ENCODE peak calls at places on chromosomes 12 and 14, in seven cellular contexts. Y is MM.1S, C is GM06990, R is activated B cell treated with CpG ODN at 0.5 μM for 24 hours, Q is WTC11, T is suprapubic skin, U is fibroblast of pulmonary artery. Z is an unnamed sample.

GRCh38 chr14:100955201-100955600 is 51.7 kb upstream of the RTL1 start:
- DNase-seq in Y (no peak), C (no peak), R (no peak), Q (no peak), T (no peak), U (peak; percentile 28), Z (no peak)

GRCh38 chr12:116556964-116557706 is 2.0 kb upstream of the MAP1LC3B2 start:
- DNase-seq in Y (no peak), C (no peak), R (no peak), Q (no peak), T (no peak), U (peak; percentile 30), Z (no peak)

GRCh38 chr14:87497301-87497700 is 495.7 kb downstream of the GALC start:
- DNase-seq in Y (no peak), C (no peak), R (no peak), Q (no peak), T (no peak), U (no peak), Z (no peak)

GRCh38 chr12:129241852-129242251 is 388.6 kb downstream of the GLT1D1 start:
- DNase-seq in Y (no peak), C (no peak), R (no peak), Q (no peak), T (no peak), U (no peak), Z (no peak)

GRCh38 chr14:59020382-59020781 is 168.1 kb upstream of the DAAM1 start:
- DNase-seq in Y (no peak), C (no peak), R (no peak), Q (no peak), T (no peak), U (peak; percentile 57), Z (no peak)

GRCh38 chr14:22882529-22883190 is 362 bp upstream of the REM2 start:
- DNase-seq in Y (no peak), C (no peak), R (no peak), Q (peak; percentile 72), T (no peak), U (peak; percentile 44), Z (no peak)

GRCh38 chr14:29810657-29811056 is 117.0 kb downstream of the PRKD1 start:
- DNase-seq in Y (no peak), C (no peak), R (no peak), Q (no peak), T (no peak), U (peak; percentile 39), Z (no peak)

GRCh38 chr14:64467131-64467530 is 1.8 kb downstream of the AKAP5 start:
- DNase-seq in Y (no peak), C (no peak), R (no peak), Q (no peak), T (no peak), U (no peak), Z (no peak)

GRCh38 chr12:68768431-68768934 is 22.5 kb downstream of the SLC35E3 start:
- DNase-seq in Y (no peak), C (no peak), R (no peak), Q (no peak), T (no peak), U (no peak), Z (no peak)

GRCh38 chr14:78007160-78007559 is 163.0 kb upstream of the NRXN3 start:
- DNase-seq in Y (no peak), C (peak; percentile 30), R (no peak), Q (no peak), T (no peak), U (peak; percentile 3), Z (no peak)

GRCh38 chr12:67649165-67650126 is 901 bp downstream of the DYRK2 start:
- DNase-seq in Y (no peak), C (peak; percentile 46), R (peak; percentile 40), Q (peak; percentile 53), T (peak; percentile 74), U (no peak), Z (no peak)

GRCh38 chr14:67331368-67332125 is 28.1 kb downstream of the ATP6V1D start:
- DNase-seq in Y (no peak), C (no peak), R (no peak), Q (no peak), T (no peak), U (no peak), Z (no peak)

GRCh38 chr12:89571481-89572190 is 45.8 kb upstream of the POC1B start:
- DNase-seq in Y (no peak), C (no peak), R (no peak), Q (no peak), T (no peak), U (peak; percentile 42), Z (no peak)

GRCh38 chr12:64373204-64373603 is 17.4 kb downstream of the C12orf56 start:
- DNase-seq in Y (no peak), C (no peak), R (no peak), Q (no peak), T (no peak), U (no peak), Z (no peak)

GRCh38 chr14:68191567-68192321 is 372.2 kb downstream of the RAD51B start:
- DNase-seq in Y (no peak), C (no peak), R (no peak), Q (no peak), T (no peak), U (peak; percentile 71), Z (no peak)

GRCh38 chr12:120711411-120711810 is 1.2 kb downstream of the UNC119B start:
- DNase-seq in Y (no peak), C (no peak), R (no peak), Q (no peak), T (no peak), U (no peak), Z (no peak)

GRCh38 chr12:125424909-125425308 is 359.7 kb downstream of the AACS start:
- DNase-seq in Y (no peak), C (no peak), R (no peak), Q (no peak), T (no peak), U (no peak), Z (no peak)

GRCh38 chr12:57416039-57416996 is 14.5 kb downstream of the R3HDM2 start:
- DNase-seq in Y (no peak), C (no peak), R (no peak), Q (no peak), T (no peak), U (peak; percentile 8), Z (no peak)

GRCh38 chr14:92564361-92565039 is 50.9 kb downstream of the RIN3 start:
- DNase-seq in Y (no peak), C (no peak), R (no peak), Q (no peak), T (no peak), U (no peak), Z (no peak)

DNA sequence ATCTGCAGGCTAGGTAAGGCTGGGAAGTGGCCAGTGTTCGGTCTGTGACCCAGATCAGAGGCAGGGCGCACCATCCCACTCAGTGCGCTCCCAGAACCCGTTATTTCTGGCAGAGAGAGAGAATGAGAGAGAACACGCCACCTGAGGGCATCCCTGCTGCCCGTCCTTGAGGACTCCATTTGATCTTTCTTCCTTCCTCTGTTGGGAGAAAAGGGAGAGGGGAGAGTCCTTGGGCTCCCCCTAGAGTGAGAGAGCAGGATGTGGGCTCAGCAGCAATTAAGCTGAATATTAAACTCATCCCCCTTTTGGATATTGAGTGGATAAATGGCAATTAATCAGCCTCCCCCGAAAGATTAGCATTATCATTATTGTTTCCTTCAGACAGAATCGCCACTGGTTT is 70.6 kb downstream of the IFT43 start:
- DNase-seq in Y (no peak), C (no peak), R (no peak), Q (peak; percentile 21), T (no peak), U (peak; percentile 11), Z (no peak)
- TF ChIP-seq CTCF in Y (peak; percentile 24), C (peak; percentile 31), R (no peak), Q (no peak), T (no peak), U (peak; percentile 54), Z (peak; percentile 64)

DNA sequence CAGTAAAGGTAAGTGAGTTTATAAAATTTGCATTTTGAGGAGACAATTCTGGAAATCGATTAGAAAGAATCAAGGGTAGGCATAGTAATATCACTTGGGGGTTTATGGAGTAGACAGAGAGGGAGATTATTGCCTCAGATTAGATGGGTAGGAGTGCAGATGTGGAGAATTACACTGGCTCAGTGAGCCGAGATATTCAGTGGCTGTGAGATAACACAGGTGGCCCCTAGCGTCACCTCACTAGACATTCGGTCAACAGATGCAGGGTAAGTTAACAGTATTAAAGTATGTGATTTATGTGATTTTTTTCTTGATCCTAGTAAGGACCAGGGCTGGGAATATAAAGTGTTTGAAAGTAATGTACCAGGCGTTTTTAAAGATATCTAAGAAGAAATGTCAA is 39.6 kb upstream of the KLRD1 start:
- DNase-seq in Y (no peak), C (no peak), R (no peak), Q (no peak), T (no peak), U (no peak), Z (no peak)
- TF ChIP-seq CTCF in Y (no peak), C (no peak), R (no peak), Q (no peak), T (no peak), U (no peak), Z (no peak)

GRCh38 chr12:65925626-65926025 is 101.3 kb downstream of the HMGA2 start:
- DNase-seq in Y (no peak), C (no peak), R (no peak), Q (no peak), T (no peak), U (no peak), Z (no peak)

GRCh38 chr12:65926119-65927004 is 102.1 kb downstream of the HMGA2 start:
- DNase-seq in Y (no peak), C (no peak), R (no peak), Q (no peak), T (no peak), U (no peak), Z (no peak)

GRCh38 chr12:65922077-65922476 is 97.8 kb downstream of the HMGA2 start:
- DNase-seq in Y (no peak), C (no peak), R (no peak), Q (no peak), T (no peak), U (no peak), Z (no peak)

GRCh38 chr12:65918057-65918456 is 93.8 kb downstream of the HMGA2 start:
- DNase-seq in Y (peak; percentile 71), C (peak; percentile 50), R (no peak), Q (no peak), T (no peak), U (no peak), Z (no peak)

GRCh38 chr12:65923228-65923627 is 98.9 kb downstream of the HMGA2 start:
- DNase-seq in Y (no peak), C (no peak), R (no peak), Q (no peak), T (no peak), U (no peak), Z (no peak)
- TF ChIP-seq CTCF in Y (peak; percentile 5), C (peak; percentile 26), R (no peak), Q (no peak), T (no peak), U (no peak), Z (peak; percentile 22)

GRCh38 chr12:71141270-71141948 is 16.4 kb downstream of the TSPAN8 start:
- DNase-seq in Y (no peak), C (no peak), R (no peak), Q (no peak), T (no peak), U (no peak), Z (no peak)

GRCh38 chr12:71135077-71135811 is 22.6 kb downstream of the TSPAN8 start:
- DNase-seq in Y (no peak), C (no peak), R (no peak), Q (no peak), T (no peak), U (no peak), Z (no peak)

GRCh38 chr12:71139153-71139735 is 18.6 kb downstream of the TSPAN8 start:
- DNase-seq in Y (no peak), C (no peak), R (no peak), Q (no peak), T (no peak), U (no peak), Z (no peak)

GRCh38 chr12:71135812-71136176 is 22.0 kb downstream of the TSPAN8 start:
- DNase-seq in Y (no peak), C (no peak), R (no peak), Q (no peak), T (no peak), U (peak; percentile 74), Z (no peak)

GRCh38 chr12:71138011-71138410 is 19.8 kb downstream of the TSPAN8 start:
- DNase-seq in Y (no peak), C (no peak), R (no peak), Q (no peak), T (no peak), U (no peak), Z (no peak)
- TF ChIP-seq CTCF in Y (peak; percentile 6), C (no peak), R (no peak), Q (no peak), T (no peak), U (no peak), Z (no peak)

Z was measured in chondrocyte.